ENCODE peak calls at places on chromosomes 1 and 21, in seven cellular contexts. Y, V, W, K, F, E and A are unnamed samples.

GRCh38 chr1:14263671-14264070 is 334.8 kb upstream of the KAZN start:
- DNase-seq in W (no peak), E (no peak), V (no peak), F (no peak), Y (no peak), K (no peak), A (no peak)

GRCh38 chr21:36260030-36260787 is 59.8 kb upstream of the MORC3 start:
- DNase-seq in Y (no peak), W (peak; percentile 72), V (peak; percentile 17), K (peak; percentile 24), F (peak; percentile 64), E (peak; percentile 79), A (peak; percentile 79)

GRCh38 chr1:172394167-172394751 is 26.2 kb upstream of the C1orf105 start:
- DNase-seq in Y (peak; percentile 39), E (no peak), W (peak; percentile 34), V (no peak), K (no peak), F (peak; percentile 34), A (peak; percentile 49)

GRCh38 chr1:56923207-56923606 is 42.6 kb downstream of the C8B start:
- DNase-seq in F (no peak), K (no peak), E (no peak), V (no peak), W (no peak), Y (no peak), A (no peak)

GRCh38 chr1:177310326-177310725 is 139.6 kb downstream of the BRINP2 start:
- DNase-seq in F (no peak), W (no peak), V (no peak), E (no peak), K (no peak), Y (no peak), A (peak; percentile 71)

GRCh38 chr1:63619558-63619957 is 26.3 kb downstream of the PGM1 start:
- DNase-seq in F (no peak), W (no peak), Y (no peak), K (no peak), E (no peak), V (no peak), A (no peak)

GRCh38 chr1:62724430-62724829 is 36.2 kb upstream of the DOCK7 start:
- DNase-seq in Y (no peak), E (no peak), W (no peak), K (no peak), F (no peak), V (no peak), A (peak; percentile 56)

GRCh38 chr1:161718559-161719324 is 2.6 kb upstream of the FCRLB start:
- DNase-seq in Y (no peak), V (no peak), W (no peak), K (no peak), E (no peak), F (no peak), A (no peak)

GRCh38 chr1:213164561-213164960 is 113.5 kb downstream of the RPS6KC1 start:
- DNase-seq in F (no peak), K (no peak), E (no peak), V (no peak), Y (no peak), W (no peak), A (no peak)

GRCh38 chr21:17491716-17492414 is 21.0 kb upstream of the CXADR start:
- DNase-seq in K (no peak), E (peak; percentile 70), W (peak; percentile 96), F (peak; percentile 98), Y (no peak), V (no peak), A (peak; percentile 96)

GRCh38 chr1:151839457-151840409 is at the start of gene C2CD4D:
- DNase-seq in F (no peak), K (no peak), V (peak; percentile 83), Y (peak; percentile 66), W (peak; percentile 84), E (no peak), A (no peak)

GRCh38 chr1:232657426-232657825 is 27.5 kb upstream of the SIPA1L2 start:
- DNase-seq in K (no peak), F (no peak), Y (no peak), V (no peak), W (peak; percentile 18), E (no peak), A (no peak)